ENCODE peak calls at places on chromosomes 13 and 19, in eight cellular contexts. One of them, this sample, is unnamed.
A peak's percentile ranks its signal among the peaks of the same experiment; 100 is the strongest.

GRCh38 chr19:47240561-47240960 is 9.6 kb upstream of the BBC3 start:
- DNase-seq in memory B cell: no peak
- DNase-seq in mucosa of gallbladder: no peak
- DNase-seq in progenitor cell of endocrine pancreas: no peak
- DNase-seq in EL: no peak
- DNase-seq in activated naive CD8-positive, alpha-beta T cell treated with anti-CD3 and anti-CD28 coated beads for 36 hours: no peak
- DNase-seq in hepatic stellate cell: no peak
- DNase-seq in astrocyte: no peak
- DNase-seq in this sample: no peak

GRCh38 chr13:44230736-44231135 is 142.9 kb upstream of the SERP2 start:
- DNase-seq in mucosa of gallbladder: no peak
- DNase-seq in astrocyte: peak; percentile 44
- DNase-seq in hepatic stellate cell: no peak
- DNase-seq in EL: peak; percentile 9
- DNase-seq in activated naive CD8-positive, alpha-beta T cell treated with anti-CD3 and anti-CD28 coated beads for 36 hours: no peak
- DNase-seq in memory B cell: no peak
- DNase-seq in progenitor cell of endocrine pancreas: no peak
- DNase-seq in this sample: no peak

GRCh38 chr13:42014119-42014518 is 34.3 kb upstream of the DGKH start:
- DNase-seq in EL: no peak
- DNase-seq in mucosa of gallbladder: no peak
- DNase-seq in memory B cell: no peak
- DNase-seq in hepatic stellate cell: no peak
- DNase-seq in astrocyte: no peak
- DNase-seq in activated naive CD8-positive, alpha-beta T cell treated with anti-CD3 and anti-CD28 coated beads for 36 hours: no peak
- DNase-seq in progenitor cell of endocrine pancreas: no peak
- DNase-seq in this sample: no peak

GRCh38 chr19:52670046-52670445 is 31.9 kb upstream of the ZNF83 start:
- DNase-seq in hepatic stellate cell: no peak
- DNase-seq in progenitor cell of endocrine pancreas: no peak
- DNase-seq in activated naive CD8-positive, alpha-beta T cell treated with anti-CD3 and anti-CD28 coated beads for 36 hours: no peak
- DNase-seq in astrocyte: no peak
- DNase-seq in memory B cell: no peak
- DNase-seq in mucosa of gallbladder: peak; percentile 88
- DNase-seq in EL: no peak
- DNase-seq in this sample: no peak

GRCh38 chr13:20487927-20488326 is 37.7 kb downstream of the CRYL1 start:
- DNase-seq in memory B cell: no peak
- DNase-seq in mucosa of gallbladder: no peak
- DNase-seq in activated naive CD8-positive, alpha-beta T cell treated with anti-CD3 and anti-CD28 coated beads for 36 hours: no peak
- DNase-seq in EL: no peak
- DNase-seq in progenitor cell of endocrine pancreas: no peak
- DNase-seq in hepatic stellate cell: no peak
- DNase-seq in astrocyte: no peak
- DNase-seq in this sample: no peak

GRCh38 chr19:39502640-39503417 is 4.1 kb downstream of the DLL3 start:
- DNase-seq in EL: peak; percentile 64
- DNase-seq in astrocyte: peak; percentile 45
- DNase-seq in hepatic stellate cell: peak; percentile 92
- DNase-seq in mucosa of gallbladder: peak; percentile 52
- DNase-seq in progenitor cell of endocrine pancreas: peak; percentile 53
- DNase-seq in memory B cell: peak; percentile 86
- DNase-seq in activated naive CD8-positive, alpha-beta T cell treated with anti-CD3 and anti-CD28 coated beads for 36 hours: peak; percentile 88
- DNase-seq in this sample: no peak

GRCh38 chr13:43363156-43363918 is 340.0 kb downstream of the DNAJC15 start:
- DNase-seq in hepatic stellate cell: no peak
- DNase-seq in memory B cell: no peak
- DNase-seq in activated naive CD8-positive, alpha-beta T cell treated with anti-CD3 and anti-CD28 coated beads for 36 hours: no peak
- DNase-seq in EL: no peak
- DNase-seq in astrocyte: peak; percentile 77
- DNase-seq in mucosa of gallbladder: no peak
- DNase-seq in progenitor cell of endocrine pancreas: no peak
- DNase-seq in this sample: no peak

GRCh38 chr13:70391678-70392077 is 283.4 kb upstream of the KLHL1 start:
- DNase-seq in mucosa of gallbladder: peak; percentile 80
- DNase-seq in EL: no peak
- DNase-seq in activated naive CD8-positive, alpha-beta T cell treated with anti-CD3 and anti-CD28 coated beads for 36 hours: no peak
- DNase-seq in hepatic stellate cell: no peak
- DNase-seq in progenitor cell of endocrine pancreas: no peak
- DNase-seq in astrocyte: no peak
- DNase-seq in memory B cell: no peak
- DNase-seq in this sample: no peak

GRCh38 chr13:83753912-83754624 is 128.2 kb downstream of the SLITRK1 start:
- DNase-seq in astrocyte: peak; percentile 12
- DNase-seq in progenitor cell of endocrine pancreas: no peak
- DNase-seq in activated naive CD8-positive, alpha-beta T cell treated with anti-CD3 and anti-CD28 coated beads for 36 hours: no peak
- DNase-seq in mucosa of gallbladder: no peak
- DNase-seq in hepatic stellate cell: no peak
- DNase-seq in EL: peak; percentile 70
- DNase-seq in memory B cell: no peak
- DNase-seq in this sample: no peak

GRCh38 chr19:16213076-16213475 is 15.4 kb downstream of the AP1M1 start:
- DNase-seq in activated naive CD8-positive, alpha-beta T cell treated with anti-CD3 and anti-CD28 coated beads for 36 hours: no peak
- DNase-seq in EL: no peak
- DNase-seq in hepatic stellate cell: no peak
- DNase-seq in astrocyte: no peak
- DNase-seq in mucosa of gallbladder: no peak
- DNase-seq in memory B cell: no peak
- DNase-seq in progenitor cell of endocrine pancreas: no peak
- DNase-seq in this sample: no peak

GRCh38 chr13:73212482-73212881 is 153.7 kb downstream of the KLF5 start:
- DNase-seq in activated naive CD8-positive, alpha-beta T cell treated with anti-CD3 and anti-CD28 coated beads for 36 hours: no peak
- DNase-seq in astrocyte: no peak
- DNase-seq in mucosa of gallbladder: no peak
- DNase-seq in hepatic stellate cell: no peak
- DNase-seq in progenitor cell of endocrine pancreas: no peak
- DNase-seq in memory B cell: no peak
- DNase-seq in EL: no peak
- DNase-seq in this sample: no peak

This sample was measured in omental fat pad.